ENCODE peak calls at places on chromosomes 11 and 22, in nine cellular contexts. A, M, F, C, J, V, Z, Q and N are unnamed samples.

GRCh38 chr11:122198291-122198983 is 82.4 kb upstream of the BLID start:
- DNase-seq in A (no peak), M (no peak), F (no peak), C (no peak), J (no peak), V (peak), Z (no peak), Q (no peak), N (no peak)

GRCh38 chr22:19420321-19420720 is 11.2 kb downstream of the HIRA start:
- DNase-seq in A (no peak), M (no peak), F (no peak), C (no peak), J (no peak), V (no peak), Z (no peak), Q (no peak), N (no peak)

GRCh38 chr11:56887940-56888339 is 100.8 kb upstream of the OR5AK2 start:
- DNase-seq in A (no peak), M (no peak), F (no peak), C (no peak), J (no peak), V (no peak), Z (no peak), Q (no peak), N (no peak)

GRCh38 chr22:49303061-49303735 is 524.5 kb downstream of the BRD1 start:
- DNase-seq in A (no peak), M (no peak), F (peak), C (no peak), J (no peak), V (no peak), Z (no peak), Q (no peak), N (no peak)

GRCh38 chr11:11963842-11964773 is 44.3 kb downstream of the DKK3 start:
- DNase-seq in A (no peak), M (no peak), F (no peak), C (no peak), J (no peak), V (no peak), Z (no peak), Q (no peak), N (no peak)

GRCh38 chr22:29315286-29316195 is at the start of gene RASL10A:
- DNase-seq in A (peak), M (no peak), F (no peak), C (peak), J (no peak), V (no peak), Z (no peak), Q (no peak), N (no peak)

GRCh38 chr11:79414644-79415317 is 26.0 kb downstream of the TENM4 start:
- DNase-seq in A (no peak), M (peak), F (no peak), C (peak), J (peak), V (peak), Z (peak), Q (no peak), N (no peak)

GRCh38 chr22:21092797-21093554 is 47.2 kb downstream of the LRRC74B start:
- DNase-seq in A (no peak), M (no peak), F (no peak), C (no peak), J (no peak), V (no peak), Z (no peak), Q (no peak), N (no peak)

GRCh38 chr11:123429851-123430735 is at the start of gene GRAMD1B:
- DNase-seq in A (peak), M (peak), F (no peak), C (no peak), J (peak), V (peak), Z (peak), Q (no peak), N (peak)

GRCh38 chr22:43014062-43014875 is 680 bp downstream of the PACSIN2 start:
- DNase-seq in A (peak), M (peak), F (no peak), C (no peak), J (peak), V (peak), Z (no peak), Q (no peak), N (peak)

GRCh38 chr22:29253561-29254282 is 14.1 kb downstream of the RHBDD3 start:
- DNase-seq in A (no peak), M (no peak), F (no peak), C (no peak), J (no peak), V (no peak), Z (no peak), Q (no peak), N (no peak)

GRCh38 chr11:126111458-126112116 is 48.9 kb upstream of the CDON start:
- DNase-seq in A (no peak), M (no peak), F (no peak), C (no peak), J (no peak), V (no peak), Z (no peak), Q (no peak), N (no peak)

GRCh38 chr11:127625402-127625801 is 624.8 kb upstream of the KIRREL3 start:
- DNase-seq in A (no peak), M (no peak), F (no peak), C (no peak), J (no peak), V (no peak), Z (no peak), Q (no peak), N (no peak)

GRCh38 chr11:782264-783174 is 5.2 kb upstream of the GATD1 start:
- DNase-seq in A (no peak), M (no peak), F (no peak), C (no peak), J (peak), V (no peak), Z (no peak), Q (no peak), N (no peak)

GRCh38 chr22:27317156-27317555 is 484.4 kb downstream of the MN1 start:
- DNase-seq in A (no peak), M (no peak), F (no peak), C (no peak), J (no peak), V (peak), Z (no peak), Q (no peak), N (no peak)
- TF ChIP-seq CTCF in A (no peak), M (no peak), F (no peak), C (no peak), J (no peak), V (peak), Z (peak), Q (no peak), N (no peak)

DNA sequence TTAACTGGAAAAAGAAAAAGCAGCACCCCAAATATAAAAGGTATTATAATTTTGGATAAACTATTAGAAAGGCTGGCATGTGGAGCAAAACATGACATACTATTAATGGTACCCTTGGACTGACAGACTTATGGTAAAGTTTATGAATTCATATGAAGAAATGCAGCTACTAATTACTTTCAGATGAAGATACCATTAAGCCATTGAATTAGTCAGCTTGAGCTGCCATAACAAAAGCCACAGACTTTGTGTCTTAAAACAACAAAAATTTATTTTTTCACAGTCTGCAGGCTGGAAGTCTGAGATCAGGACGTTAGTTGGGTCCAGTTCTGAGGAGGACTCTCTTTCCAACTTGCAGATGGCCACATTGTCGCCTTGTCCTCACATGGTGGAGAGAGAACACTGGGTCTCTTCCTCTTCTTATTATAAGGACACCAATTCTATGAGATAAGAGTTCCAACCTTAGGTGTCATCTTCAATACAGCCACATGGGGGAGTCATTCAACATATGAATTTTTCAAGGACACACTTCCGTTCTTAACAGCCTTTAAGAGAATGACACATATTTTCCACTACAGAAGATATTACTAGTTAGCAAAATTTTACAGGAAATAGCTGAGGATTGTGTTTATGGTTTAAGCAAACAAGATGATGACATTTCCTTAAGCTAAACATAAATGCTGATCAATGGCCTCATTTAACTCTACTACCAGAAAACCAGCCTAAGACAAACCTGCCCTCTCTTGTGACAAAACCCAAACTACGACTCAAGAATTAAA is 56.1 kb downstream of the DCUN1D5 start:
- DNase-seq in A (no peak), M (peak), F (no peak), C (peak), J (peak), V (peak), Z (peak), Q (peak), N (no peak)
- TF ChIP-seq CTCF in A (peak), M (peak), F (no peak), C (peak), J (peak), V (peak), Z (peak), Q (peak), N (peak)

DNA sequence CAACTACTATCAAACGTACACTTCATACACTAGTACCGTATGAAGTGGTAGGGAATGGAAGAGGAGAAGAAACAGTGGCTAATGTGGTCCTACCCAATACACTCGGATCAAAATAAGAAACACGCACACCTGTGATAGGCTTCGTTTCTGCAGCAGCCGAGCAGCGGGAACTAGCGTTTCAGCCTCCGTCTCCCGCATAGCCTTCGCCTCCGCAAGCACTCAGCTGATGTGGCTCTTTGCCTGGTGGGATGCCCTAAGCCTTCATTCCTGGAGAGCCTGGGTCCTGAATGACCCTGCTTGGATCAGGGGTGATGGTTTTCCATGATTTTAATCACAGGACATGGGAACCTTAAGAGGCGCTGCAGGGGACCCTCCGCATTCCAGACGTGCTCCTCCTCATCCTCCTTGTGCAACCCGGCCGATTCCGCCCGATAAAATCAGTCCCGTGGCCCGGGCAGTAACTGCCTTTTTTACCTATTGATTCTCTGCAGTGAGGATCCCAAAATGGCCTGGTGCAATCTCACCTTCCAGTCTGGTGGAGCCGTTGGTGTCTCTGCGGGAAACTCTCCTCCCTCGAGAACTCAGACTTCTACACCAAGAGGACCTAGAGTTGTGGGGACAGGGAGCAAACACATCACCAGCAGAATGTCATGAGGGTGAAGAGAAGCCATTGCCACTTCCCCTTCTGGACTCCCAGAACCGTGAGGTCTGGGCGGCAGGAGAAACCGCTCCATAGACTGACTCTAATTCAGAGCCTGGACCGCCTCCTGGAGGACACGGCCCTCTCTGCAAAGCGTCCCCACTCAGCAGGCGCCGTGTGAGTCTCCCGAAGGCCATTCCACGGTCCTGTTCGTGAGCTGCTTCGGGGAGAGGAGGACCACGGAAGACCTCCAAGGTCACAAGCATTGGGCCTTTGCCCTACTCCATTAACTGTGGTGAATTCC is 8.1 kb downstream of the C11orf21 start:
- DNase-seq in A (peak), M (no peak), F (peak), C (no peak), J (no peak), V (no peak), Z (no peak), Q (no peak), N (no peak)
- TF ChIP-seq CTCF in A (no peak), M (no peak), F (no peak), C (no peak), J (no peak), V (no peak), Z (no peak), Q (no peak), N (no peak)

GRCh38 chr22:38923463-38924196 is 33.8 kb upstream of the APOBEC3A start:
- DNase-seq in A (no peak), M (peak), F (peak), C (peak), J (peak), V (peak), Z (peak), Q (peak), N (no peak)
- TF ChIP-seq CTCF in A (no peak), M (peak), F (no peak), C (peak), J (peak), V (peak), Z (peak), Q (peak), N (no peak)

GRCh38 chr11:29629281-29629680 is 387.5 kb downstream of the KCNA4 start:
- DNase-seq in A (no peak), M (peak), F (no peak), C (peak), J (no peak), V (peak), Z (peak), Q (no peak), N (no peak)

GRCh38 chr11:29628584-29628983 is 388.2 kb downstream of the KCNA4 start:
- DNase-seq in A (no peak), M (no peak), F (no peak), C (no peak), J (no peak), V (no peak), Z (no peak), Q (no peak), N (no peak)

GRCh38 chr11:29634744-29635143 is 382.1 kb downstream of the KCNA4 start:
- DNase-seq in A (no peak), M (no peak), F (no peak), C (no peak), J (no peak), V (no peak), Z (no peak), Q (no peak), N (no peak)

DNA sequence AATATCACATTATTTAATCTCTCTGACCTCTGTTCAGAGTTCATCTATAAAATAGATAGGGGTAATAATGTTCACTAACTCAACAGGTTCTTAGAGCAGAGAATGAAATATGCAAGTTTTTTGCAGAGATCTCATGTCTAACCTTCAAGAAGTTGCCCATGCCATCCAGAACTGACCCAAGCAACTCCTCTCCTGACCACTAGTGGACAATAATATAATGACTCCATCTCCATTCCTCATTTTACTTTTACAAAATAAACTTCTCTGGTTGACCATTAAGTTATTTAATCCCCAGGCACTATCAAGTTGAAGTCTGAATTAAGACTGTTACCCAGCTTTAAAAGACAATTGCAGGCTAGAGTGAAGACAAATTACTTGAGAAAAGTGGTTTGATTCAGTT is 382.6 kb downstream of the KCNA4 start:
- DNase-seq in A (no peak), M (no peak), F (no peak), C (no peak), J (no peak), V (peak), Z (no peak), Q (no peak), N (no peak)
- TF ChIP-seq CTCF in A (no peak), M (no peak), F (no peak), C (peak), J (peak), V (peak), Z (no peak), Q (peak), N (no peak)

DNA sequence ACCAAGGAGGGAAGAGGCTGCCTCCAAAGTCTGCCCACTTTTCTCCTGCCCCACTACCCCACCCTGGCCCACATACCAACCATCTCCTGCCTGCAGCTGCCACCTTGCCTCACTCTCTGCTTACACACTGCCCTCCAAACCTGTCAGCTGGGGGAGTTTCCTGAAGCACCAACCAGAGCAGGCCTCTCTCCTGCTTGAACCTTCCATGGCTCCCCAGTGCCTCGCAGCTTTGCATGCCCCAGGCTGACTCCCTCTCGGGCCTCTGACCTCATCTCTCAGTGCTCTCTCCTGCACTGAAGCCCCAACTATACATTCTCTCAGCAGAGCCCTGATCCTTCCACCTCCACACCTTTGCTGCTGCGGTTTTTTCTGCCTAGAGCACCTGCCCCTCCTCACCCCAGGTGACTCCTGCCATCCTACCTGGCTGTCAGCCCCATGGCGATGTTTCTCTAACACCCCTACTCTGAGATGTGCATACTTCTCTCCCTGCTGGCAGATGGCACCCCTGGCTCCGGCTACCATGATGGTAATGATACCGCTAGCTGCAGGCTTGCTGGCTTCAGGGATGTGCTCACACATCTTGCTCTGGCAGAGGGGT is 43.5 kb downstream of the MN1 start:
- DNase-seq in A (no peak), M (no peak), F (no peak), C (no peak), J (no peak), V (no peak), Z (no peak), Q (no peak), N (no peak)
- TF ChIP-seq CTCF in A (no peak), M (no peak), F (no peak), C (no peak), J (no peak), V (no peak), Z (no peak), Q (no peak), N (no peak)

GRCh38 chr22:38221407-38221806 is 19.6 kb downstream of the MAFF start:
- DNase-seq in A (no peak), M (no peak), F (no peak), C (no peak), J (no peak), V (no peak), Z (no peak), Q (no peak), N (no peak)

GRCh38 chr22:38222797-38223119 is 21.0 kb downstream of the MAFF start:
- DNase-seq in A (no peak), M (no peak), F (no peak), C (peak), J (no peak), V (no peak), Z (no peak), Q (no peak), N (no peak)

GRCh38 chr22:38220653-38221386 is 19.0 kb downstream of the MAFF start:
- DNase-seq in A (no peak), M (no peak), F (no peak), C (no peak), J (no peak), V (no peak), Z (no peak), Q (no peak), N (no peak)

GRCh38 chr22:38221908-38222796 is 20.4 kb downstream of the MAFF start:
- DNase-seq in A (no peak), M (no peak), F (no peak), C (no peak), J (no peak), V (no peak), Z (no peak), Q (no peak), N (no peak)

GRCh38 chr22:38223289-38223960 is 21.6 kb downstream of the MAFF start:
- DNase-seq in A (no peak), M (no peak), F (no peak), C (no peak), J (no peak), V (no peak), Z (no peak), Q (no peak), N (no peak)
- TF ChIP-seq CTCF in A (no peak), M (no peak), F (no peak), C (peak), J (no peak), V (no peak), Z (peak), Q (no peak), N (no peak)